ENCODE peak calls at places on chromosomes 12 and 14, in ten cellular contexts. Z is stimulated activated CD4-positive, alpha-beta T cell treated with anti-CD3 and anti-CD28 coated beads, Interleukin-1b, Interleukin-23, amount 100 ng/mL, for 1 hour; O is foreskin keratinocyte; I is KBM-7; N is testis; W is posterior cingulate gyrus; V is A549; R is SJSA1; T is HT-29; Q is mucosa of descending colon. U is an unnamed sample.

GRCh38 chr12:119460876-119461275 is 126.3 kb downstream of the CCDC60 start:
- DNase-seq in Z (no peak), O (no peak), I (no peak), N (no peak), W (no peak), V (no peak), R (no peak), T (no peak), Q (no peak), U (no peak)

GRCh38 chr14:68486033-68486732 is 306.7 kb downstream of the ZFP36L1 start:
- DNase-seq in Z (no peak), O (no peak), I (no peak), N (no peak), W (no peak), V (no peak), R (no peak), T (no peak), Q (no peak), U (no peak)

GRCh38 chr14:104355101-104355691 is 216.8 kb downstream of the KIF26A start:
- DNase-seq in Z (no peak), O (no peak), I (no peak), N (no peak), W (no peak), V (no peak), R (no peak), T (no peak), Q (peak), U (no peak)

GRCh38 chr12:60257063-60257462 is 661.2 kb downstream of the SLC16A7 start:
- DNase-seq in Z (no peak), O (peak), I (no peak), N (no peak), W (no peak), V (peak), R (peak), T (peak), Q (no peak), U (no peak)

GRCh38 chr14:37024166-37024565 is 148.2 kb downstream of the SLC25A21 start:
- DNase-seq in Z (no peak), O (no peak), I (no peak), N (no peak), W (no peak), V (no peak), R (no peak), T (peak), Q (no peak), U (no peak)

GRCh38 chr14:63045234-63045611 is at the start of gene KCNH5:
- DNase-seq in Z (no peak), O (no peak), I (no peak), N (peak), W (peak), V (peak), R (no peak), T (no peak), Q (no peak), U (peak)

GRCh38 chr12:108854055-108854452 is 3.3 kb downstream of the SSH1 start:
- DNase-seq in Z (no peak), O (no peak), I (no peak), N (peak), W (no peak), V (no peak), R (peak), T (no peak), Q (no peak), U (no peak)

GRCh38 chr12:93572712-93573551 is 457 bp downstream of the SOCS2 start:
- DNase-seq in Z (no peak), O (peak), I (no peak), N (peak), W (peak), V (no peak), R (no peak), T (no peak), Q (peak), U (peak)

GRCh38 chr12:49763006-49763591 is 21.7 kb downstream of the TMBIM6 start:
- DNase-seq in Z (peak), O (no peak), I (peak), N (peak), W (peak), V (peak), R (peak), T (peak), Q (peak), U (peak)

GRCh38 chr14:53304726-53305381 is 151.7 kb upstream of the DDHD1 start:
- DNase-seq in Z (no peak), O (no peak), I (no peak), N (no peak), W (no peak), V (no peak), R (no peak), T (no peak), Q (no peak), U (peak)

GRCh38 chr12:104097954-104098353 is 33.6 kb downstream of the HCFC2 start:
- DNase-seq in Z (no peak), O (no peak), I (no peak), N (no peak), W (no peak), V (no peak), R (no peak), T (no peak), Q (no peak), U (no peak)

GRCh38 chr14:20714593-20715250 is 26.2 kb downstream of the ANG start:
- DNase-seq in Z (no peak), O (peak), I (peak), N (peak), W (peak), V (no peak), R (no peak), T (peak), Q (peak), U (peak)

GRCh38 chr14:51482112-51482511 is 169.6 kb upstream of the FRMD6 start:
- DNase-seq in Z (no peak), O (no peak), I (no peak), N (no peak), W (no peak), V (no peak), R (no peak), T (no peak), Q (no peak), U (no peak)

GRCh38 chr12:65853489-65854157 is 29.3 kb downstream of the HMGA2 start:
- DNase-seq in Z (no peak), O (no peak), I (no peak), N (no peak), W (no peak), V (no peak), R (no peak), T (no peak), Q (no peak), U (no peak)

GRCh38 chr12:93709386-93709785 is 32.2 kb downstream of the CRADD start:
- DNase-seq in Z (no peak), O (no peak), I (no peak), N (no peak), W (no peak), V (no peak), R (no peak), T (no peak), Q (no peak), U (no peak)

GRCh38 chr12:55696141-55696540 is 11.6 kb downstream of the ITGA7 start:
- DNase-seq in Z (no peak), O (no peak), I (no peak), N (no peak), W (no peak), V (no peak), R (no peak), T (no peak), Q (peak), U (no peak)

GRCh38 chr12:51834411-51834810 is 14.1 kb downstream of the FIGNL2 start:
- DNase-seq in Z (no peak), O (no peak), I (no peak), N (no peak), W (no peak), V (no peak), R (no peak), T (no peak), Q (no peak), U (no peak)

GRCh38 chr12:1528791-1529190 is 65.6 kb downstream of the FBXL14 start:
- DNase-seq in Z (no peak), O (no peak), I (no peak), N (no peak), W (no peak), V (no peak), R (no peak), T (no peak), Q (no peak), U (no peak)

GRCh38 chr12:43131304-43131703 is 420.7 kb downstream of the ADAMTS20 start:
- DNase-seq in Z (no peak), O (no peak), I (no peak), N (no peak), W (no peak), V (no peak), R (no peak), T (no peak), Q (no peak), U (no peak)

GRCh38 chr14:61025239-61026223 is 44.5 kb downstream of the SLC38A6 start:
- DNase-seq in Z (no peak), O (peak), I (peak), N (peak), W (peak), V (peak), R (peak), T (peak), Q (peak), U (peak)

GRCh38 chr12:117439531-117440001 is 78.1 kb upstream of the NOS1 start:
- DNase-seq in Z (no peak), O (no peak), I (no peak), N (no peak), W (no peak), V (no peak), R (no peak), T (no peak), Q (no peak), U (peak)